ENCODE peak calls at places on chromosomes 4 and X, in four cellular contexts. V is Peyer's patch, S is suprapubic skin, Q is adrenal gland. Y is an unnamed sample.

GRCh38 chr4:105613326-105613725 is 60.9 kb downstream of the ARHGEF38 start:
- DNase-seq in V (no peak), S (no peak), Q (no peak), Y (peak; percentile 40)

GRCh38 chrX:134172588-134173259 is 64.3 kb upstream of the CCDC160 start:
- DNase-seq in S (no peak), V (peak; percentile 33), Q (no peak), Y (peak; percentile 27)

GRCh38 chr4:132238697-132239096 is 910.4 kb upstream of the PCDH10 start:
- DNase-seq in S (no peak), Q (no peak), V (no peak), Y (no peak)

GRCh38 chr4:24489870-24490269 is 94.5 kb downstream of the DHX15 start:
- DNase-seq in S (no peak), V (no peak), Q (no peak), Y (no peak)

GRCh38 chrX:31061091-31061490 is 10.8 kb downstream of the FTHL17 start:
- DNase-seq in V (no peak), S (no peak), Q (no peak), Y (no peak)

GRCh38 chr4:13611283-13611842 is 16.2 kb downstream of the BOD1L1 start:
- DNase-seq in S (no peak), V (no peak), Q (no peak), Y (no peak)

GRCh38 chrX:132948648-132949260 is 9.7 kb downstream of the HS6ST2 start:
- DNase-seq in V (no peak), Q (no peak), S (no peak), Y (no peak)

GRCh38 chr4:55318541-55319129 is 27.4 kb upstream of the SRD5A3 start:
- DNase-seq in S (no peak), V (no peak), Q (no peak), Y (no peak)

GRCh38 chr4:8726344-8726851 is 133.8 kb downstream of the CPZ start:
- DNase-seq in S (peak; percentile 52), Q (no peak), V (no peak), Y (peak; percentile 21)

DNA sequence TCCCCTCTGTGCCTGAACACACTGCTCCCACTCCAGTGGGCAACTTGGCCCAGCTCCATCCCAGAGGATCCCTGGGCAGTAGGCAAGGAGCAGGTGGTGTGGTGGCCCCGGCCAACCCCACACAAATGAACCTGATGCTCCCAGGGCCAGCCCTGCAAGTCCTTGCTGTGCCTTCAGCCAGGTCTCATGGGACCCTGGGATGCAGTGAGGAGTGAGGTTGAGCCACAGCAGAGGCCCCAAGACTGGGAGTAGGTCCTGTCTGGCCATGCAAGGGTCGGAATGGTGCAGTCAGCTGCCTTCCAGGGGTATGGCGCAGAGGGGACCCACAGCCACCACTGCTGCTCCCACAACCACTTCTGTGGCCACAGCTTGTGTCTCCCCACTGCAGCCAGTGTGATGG is 234.5 kb upstream of the DKK2 start:
- DNase-seq in Q (no peak), V (no peak), S (no peak), Y (no peak)
- H3K9me3 ChIP-seq in Q (no peaks in the 10 kb centered on the region), V (no peaks in the 10 kb centered on the region), S (no peaks in the 10 kb centered on the region), Y (no peaks in the 10 kb centered on the region)

GRCh38 chr4:152352215-152352614 is 183.7 kb downstream of the FBXW7 start:
- DNase-seq in Q (no peak), S (no peak), V (no peak), Y (no peak)

GRCh38 chr4:152351080-152351479 is 184.8 kb downstream of the FBXW7 start:
- DNase-seq in S (no peak), V (no peak), Q (no peak), Y (no peak)

GRCh38 chr4:152356428-152357034 is 179.4 kb downstream of the FBXW7 start:
- DNase-seq in V (no peak), Q (no peak), S (no peak), Y (no peak)

GRCh38 chr4:152348670-152349069 is 187.2 kb downstream of the FBXW7 start:
- DNase-seq in Q (no peak), S (no peak), V (no peak), Y (no peak)

GRCh38 chr4:152352645-152353116 is 183.2 kb downstream of the FBXW7 start:
- DNase-seq in S (no peak), V (no peak), Q (peak; percentile 79), Y (no peak)
- H3K4me3 ChIP-seq in S (peak overlapping the region; percentile 48), V (peak overlapping the region; percentile 25), Q (peak overlapping the region; percentile 60), Y (peak overlapping the region; percentile 30)

GRCh38 chr4:111957992-111958391 is 187.3 kb upstream of the FAM241A start:
- DNase-seq in S (no peak), V (no peak), Q (no peak), Y (no peak)
- TF ChIP-seq POLR2A in S (no peak), V (no peak), Q (no peak), Y (no peak)

DNA sequence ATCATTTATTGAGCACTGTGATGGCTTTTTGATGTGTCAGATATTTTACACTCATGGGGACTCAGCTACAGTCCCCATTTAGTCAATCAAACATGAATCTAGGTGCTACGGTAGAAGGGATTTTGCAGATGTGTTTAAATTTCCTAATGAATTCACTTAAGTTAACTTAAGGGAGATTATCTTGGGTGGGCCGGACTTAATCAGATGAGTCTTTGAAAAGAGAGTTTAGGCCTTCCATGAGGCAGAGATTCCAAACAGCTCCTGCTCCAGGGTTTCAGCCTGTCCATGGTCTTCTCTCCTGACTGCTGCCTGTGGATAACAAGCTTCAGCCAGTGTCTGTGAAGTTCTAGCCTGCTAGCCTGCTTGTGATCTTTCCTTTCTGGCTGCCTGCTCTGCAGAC is 202.4 kb downstream of the IDS start:
- DNase-seq in V (no peak), S (no peak), Q (no peak), Y (no peak)
- H3K9me3 ChIP-seq in V (no peaks in the 10 kb centered on the region), S (no peaks in the 10 kb centered on the region), Q (no peaks in the 10 kb centered on the region), Y (no peaks in the 10 kb centered on the region)

GRCh38 chrX:28591542-28591941 is 4.3 kb downstream of the IL1RAPL1 start:
- DNase-seq in S (no peak), Q (no peak), V (no peak), Y (no peak)
- H3K4me3 ChIP-seq in S (no peak overlapping the region), Q (no peak overlapping the region), V (no peak overlapping the region), Y (no peak overlapping the region)

DNA sequence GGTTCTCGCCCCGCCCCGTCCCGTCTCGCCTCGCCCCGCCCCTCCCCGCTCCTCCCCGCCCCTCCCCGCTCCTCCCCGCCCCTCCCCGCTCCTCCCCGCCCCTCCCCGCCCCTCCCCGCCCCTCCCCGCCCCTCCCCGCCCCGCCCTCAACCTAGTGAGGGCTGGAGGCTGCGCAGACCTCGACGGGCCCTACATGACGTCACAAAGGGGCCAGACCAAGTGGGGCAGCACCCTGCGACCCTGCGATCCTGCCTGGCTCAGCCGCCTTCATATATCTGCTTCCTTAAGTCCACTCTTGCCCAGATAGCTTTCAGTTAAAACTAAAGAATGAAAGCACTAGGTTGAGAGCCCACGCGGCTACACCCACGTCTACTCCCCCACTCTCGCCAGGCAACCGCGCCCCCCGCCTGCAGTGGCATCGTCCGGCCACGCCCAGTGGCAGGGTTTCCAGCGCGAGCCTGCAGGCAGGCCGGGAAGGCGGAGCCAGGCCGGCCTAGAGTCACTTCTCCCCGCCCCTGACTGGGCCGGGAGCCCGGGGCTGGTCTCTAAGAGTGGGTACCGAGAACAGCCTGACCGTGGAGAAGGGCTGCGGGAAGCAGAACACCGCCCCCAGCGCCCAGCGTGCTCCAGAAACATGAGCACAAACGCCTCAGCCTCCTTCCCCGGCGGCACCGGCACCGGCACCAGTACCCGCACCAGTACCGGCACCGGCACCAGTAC is 1.5 kb upstream of the MAOA start:
- DNase-seq in V (peak; percentile 92), Q (peak; percentile 94), S (peak; percentile 91), Y (peak; percentile 94)
- TF ChIP-seq POLR2A in V (peak; percentile 70), Q (peak; percentile 91), S (peak; percentile 61), Y (peak; percentile 80)

DNA sequence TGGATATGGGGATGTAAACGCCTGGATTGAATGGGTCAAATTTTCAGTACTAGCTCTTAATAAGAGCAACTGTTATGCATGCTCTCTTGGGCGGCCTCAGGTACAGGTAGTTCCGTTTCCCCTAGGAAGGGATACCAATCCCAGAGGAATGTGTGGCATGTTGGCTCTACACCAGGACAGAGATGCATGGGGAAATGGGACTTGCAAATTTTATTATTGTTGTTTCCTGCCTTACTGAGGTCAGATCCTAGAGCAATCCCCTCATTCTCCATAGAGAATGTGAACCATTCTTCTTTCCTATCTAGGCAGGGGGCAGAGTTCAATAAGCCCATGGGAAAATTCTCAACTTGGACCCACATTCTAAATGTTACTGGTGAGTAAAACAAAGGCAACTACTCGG is 361.8 kb upstream of the FGF16 start:
- DNase-seq in V (no peak), Q (no peak), S (no peak), Y (no peak)
- H3K9me3 ChIP-seq in V (no peaks in the 10 kb centered on the region), Q (no peaks in the 10 kb centered on the region), S (no peaks in the 10 kb centered on the region), Y (peaks cover 33% of the 10 kb centered on the region)

Y was measured in stomach.